ENCODE peak calls at places on chromosomes 6 and 20, in six cellular contexts. One of them, this sample, is unnamed.

GRCh38 chr6:21987501-21987957 is 309.3 kb downstream of the PRL start:
- DNase-seq in substantia nigra: peak
- DNase-seq in stimulated activated CD4-positive, alpha-beta T cell treated with anti-CD3 and anti-CD28 coated beads, Interleukin-15, amount 100 ng/mL, for 48 hours: no peak
- DNase-seq in Kasumi-1: peak
- DNase-seq in iris pigment epithelial cell: peak
- DNase-seq in CD8-positive, alpha-beta T cell: no peak
- DNase-seq in this sample: no peak

GRCh38 chr20:50323209-50323608 is 132.6 kb downstream of the CEBPB start:
- DNase-seq in CD8-positive, alpha-beta T cell: no peak
- DNase-seq in iris pigment epithelial cell: peak
- DNase-seq in substantia nigra: no peak
- DNase-seq in Kasumi-1: no peak
- DNase-seq in stimulated activated CD4-positive, alpha-beta T cell treated with anti-CD3 and anti-CD28 coated beads, Interleukin-15, amount 100 ng/mL, for 48 hours: no peak
- DNase-seq in this sample: no peak

GRCh38 chr6:1763411-1763810 is 153.7 kb downstream of the FOXC1 start:
- DNase-seq in iris pigment epithelial cell: peak
- DNase-seq in CD8-positive, alpha-beta T cell: no peak
- DNase-seq in Kasumi-1: peak
- DNase-seq in stimulated activated CD4-positive, alpha-beta T cell treated with anti-CD3 and anti-CD28 coated beads, Interleukin-15, amount 100 ng/mL, for 48 hours: no peak
- DNase-seq in substantia nigra: no peak
- DNase-seq in this sample: no peak

GRCh38 chr20:58870293-58871014 is 17.9 kb downstream of the GNAS start:
- DNase-seq in CD8-positive, alpha-beta T cell: peak
- DNase-seq in iris pigment epithelial cell: peak
- DNase-seq in substantia nigra: peak
- DNase-seq in stimulated activated CD4-positive, alpha-beta T cell treated with anti-CD3 and anti-CD28 coated beads, Interleukin-15, amount 100 ng/mL, for 48 hours: no peak
- DNase-seq in Kasumi-1: peak
- DNase-seq in this sample: peak

GRCh38 chr6:41208439-41209106 is 7.6 kb upstream of the TREML2 start:
- DNase-seq in iris pigment epithelial cell: no peak
- DNase-seq in Kasumi-1: no peak
- DNase-seq in CD8-positive, alpha-beta T cell: no peak
- DNase-seq in stimulated activated CD4-positive, alpha-beta T cell treated with anti-CD3 and anti-CD28 coated beads, Interleukin-15, amount 100 ng/mL, for 48 hours: no peak
- DNase-seq in substantia nigra: no peak
- DNase-seq in this sample: no peak

GRCh38 chr20:4602297-4602631 is 119.4 kb upstream of the PRND start:
- DNase-seq in Kasumi-1: no peak
- DNase-seq in substantia nigra: no peak
- DNase-seq in stimulated activated CD4-positive, alpha-beta T cell treated with anti-CD3 and anti-CD28 coated beads, Interleukin-15, amount 100 ng/mL, for 48 hours: no peak
- DNase-seq in CD8-positive, alpha-beta T cell: no peak
- DNase-seq in iris pigment epithelial cell: no peak
- DNase-seq in this sample: no peak

GRCh38 chr6:159372333-159372732 is 203.1 kb downstream of the FNDC1 start:
- DNase-seq in CD8-positive, alpha-beta T cell: no peak
- DNase-seq in iris pigment epithelial cell: no peak
- DNase-seq in stimulated activated CD4-positive, alpha-beta T cell treated with anti-CD3 and anti-CD28 coated beads, Interleukin-15, amount 100 ng/mL, for 48 hours: no peak
- DNase-seq in Kasumi-1: no peak
- DNase-seq in substantia nigra: no peak
- DNase-seq in this sample: no peak

GRCh38 chr6:107786709-107787588 is 37.2 kb downstream of the SCML4 start:
- DNase-seq in iris pigment epithelial cell: no peak
- DNase-seq in CD8-positive, alpha-beta T cell: peak
- DNase-seq in stimulated activated CD4-positive, alpha-beta T cell treated with anti-CD3 and anti-CD28 coated beads, Interleukin-15, amount 100 ng/mL, for 48 hours: no peak
- DNase-seq in Kasumi-1: no peak
- DNase-seq in substantia nigra: no peak
- DNase-seq in this sample: no peak

GRCh38 chr20:10632681-10633509 is 40.9 kb downstream of the JAG1 start:
- DNase-seq in substantia nigra: no peak
- DNase-seq in iris pigment epithelial cell: no peak
- DNase-seq in stimulated activated CD4-positive, alpha-beta T cell treated with anti-CD3 and anti-CD28 coated beads, Interleukin-15, amount 100 ng/mL, for 48 hours: no peak
- DNase-seq in Kasumi-1: no peak
- DNase-seq in CD8-positive, alpha-beta T cell: no peak
- DNase-seq in this sample: no peak

GRCh38 chr20:64136004-64136710 is 28.1 kb upstream of the MYT1 start:
- DNase-seq in substantia nigra: no peak
- DNase-seq in stimulated activated CD4-positive, alpha-beta T cell treated with anti-CD3 and anti-CD28 coated beads, Interleukin-15, amount 100 ng/mL, for 48 hours: no peak
- DNase-seq in Kasumi-1: no peak
- DNase-seq in iris pigment epithelial cell: no peak
- DNase-seq in CD8-positive, alpha-beta T cell: no peak
- DNase-seq in this sample: no peak

GRCh38 chr6:4909063-4909645 is 94.7 kb downstream of the RPP40 start:
- DNase-seq in Kasumi-1: no peak
- DNase-seq in iris pigment epithelial cell: no peak
- DNase-seq in stimulated activated CD4-positive, alpha-beta T cell treated with anti-CD3 and anti-CD28 coated beads, Interleukin-15, amount 100 ng/mL, for 48 hours: no peak
- DNase-seq in CD8-positive, alpha-beta T cell: no peak
- DNase-seq in substantia nigra: no peak
- DNase-seq in this sample: no peak

GRCh38 chr6:118554698-118555097 is 6.6 kb downstream of the PLN start:
- DNase-seq in stimulated activated CD4-positive, alpha-beta T cell treated with anti-CD3 and anti-CD28 coated beads, Interleukin-15, amount 100 ng/mL, for 48 hours: no peak
- DNase-seq in substantia nigra: no peak
- DNase-seq in CD8-positive, alpha-beta T cell: no peak
- DNase-seq in iris pigment epithelial cell: no peak
- DNase-seq in Kasumi-1: no peak
- DNase-seq in this sample: no peak

GRCh38 chr20:41534842-41535241 is 83.3 kb downstream of the CHD6 start:
- DNase-seq in Kasumi-1: no peak
- DNase-seq in substantia nigra: no peak
- DNase-seq in iris pigment epithelial cell: peak
- DNase-seq in stimulated activated CD4-positive, alpha-beta T cell treated with anti-CD3 and anti-CD28 coated beads, Interleukin-15, amount 100 ng/mL, for 48 hours: no peak
- DNase-seq in CD8-positive, alpha-beta T cell: no peak
- DNase-seq in this sample: no peak

GRCh38 chr6:47733879-47734558 is 35.6 kb downstream of the ADGRF4 start:
- DNase-seq in Kasumi-1: peak
- DNase-seq in iris pigment epithelial cell: peak
- DNase-seq in substantia nigra: no peak
- DNase-seq in CD8-positive, alpha-beta T cell: no peak
- DNase-seq in stimulated activated CD4-positive, alpha-beta T cell treated with anti-CD3 and anti-CD28 coated beads, Interleukin-15, amount 100 ng/mL, for 48 hours: no peak
- DNase-seq in this sample: no peak

GRCh38 chr6:92159046-92159445 is 1260.3 kb downstream of the EPHA7 start:
- DNase-seq in substantia nigra: no peak
- DNase-seq in stimulated activated CD4-positive, alpha-beta T cell treated with anti-CD3 and anti-CD28 coated beads, Interleukin-15, amount 100 ng/mL, for 48 hours: no peak
- DNase-seq in Kasumi-1: no peak
- DNase-seq in iris pigment epithelial cell: no peak
- DNase-seq in CD8-positive, alpha-beta T cell: no peak
- DNase-seq in this sample: no peak

GRCh38 chr6:161010418-161010817 is 18.8 kb downstream of the MAP3K4 start:
- DNase-seq in Kasumi-1: no peak
- DNase-seq in stimulated activated CD4-positive, alpha-beta T cell treated with anti-CD3 and anti-CD28 coated beads, Interleukin-15, amount 100 ng/mL, for 48 hours: no peak
- DNase-seq in iris pigment epithelial cell: peak
- DNase-seq in CD8-positive, alpha-beta T cell: no peak
- DNase-seq in substantia nigra: no peak
- DNase-seq in this sample: no peak

GRCh38 chr6:106411643-106412200 is 51.2 kb downstream of the CRYBG1 start:
- DNase-seq in Kasumi-1: no peak
- DNase-seq in iris pigment epithelial cell: no peak
- DNase-seq in substantia nigra: no peak
- DNase-seq in CD8-positive, alpha-beta T cell: no peak
- DNase-seq in stimulated activated CD4-positive, alpha-beta T cell treated with anti-CD3 and anti-CD28 coated beads, Interleukin-15, amount 100 ng/mL, for 48 hours: no peak
- DNase-seq in this sample: no peak

GRCh38 chr6:41334482-41335023 is 855 bp upstream of the NCR2 start:
- DNase-seq in iris pigment epithelial cell: peak
- DNase-seq in stimulated activated CD4-positive, alpha-beta T cell treated with anti-CD3 and anti-CD28 coated beads, Interleukin-15, amount 100 ng/mL, for 48 hours: no peak
- DNase-seq in substantia nigra: no peak
- DNase-seq in CD8-positive, alpha-beta T cell: no peak
- DNase-seq in Kasumi-1: peak
- DNase-seq in this sample: no peak

GRCh38 chr6:108597601-108598315 is 37.0 kb downstream of the FOXO3 start:
- DNase-seq in iris pigment epithelial cell: no peak
- DNase-seq in Kasumi-1: no peak
- DNase-seq in stimulated activated CD4-positive, alpha-beta T cell treated with anti-CD3 and anti-CD28 coated beads, Interleukin-15, amount 100 ng/mL, for 48 hours: no peak
- DNase-seq in CD8-positive, alpha-beta T cell: no peak
- DNase-seq in substantia nigra: no peak
- DNase-seq in this sample: no peak

GRCh38 chr20:29687438-29687837 is 1570.0 kb upstream of the DEFB115 start:
- DNase-seq in Kasumi-1: no peak
- DNase-seq in iris pigment epithelial cell: no peak
- DNase-seq in stimulated activated CD4-positive, alpha-beta T cell treated with anti-CD3 and anti-CD28 coated beads, Interleukin-15, amount 100 ng/mL, for 48 hours: no peak
- DNase-seq in substantia nigra: no peak
- DNase-seq in CD8-positive, alpha-beta T cell: no peak
- DNase-seq in this sample: no peak

GRCh38 chr6:143449731-143450452 is 603 bp downstream of the ADAT2 start:
- DNase-seq in CD8-positive, alpha-beta T cell: peak
- DNase-seq in substantia nigra: no peak
- DNase-seq in iris pigment epithelial cell: peak
- DNase-seq in stimulated activated CD4-positive, alpha-beta T cell treated with anti-CD3 and anti-CD28 coated beads, Interleukin-15, amount 100 ng/mL, for 48 hours: no peak
- DNase-seq in Kasumi-1: peak
- DNase-seq in this sample: peak

GRCh38 chr6:14086701-14087100 is 30.9 kb upstream of the CD83 start:
- DNase-seq in Kasumi-1: no peak
- DNase-seq in substantia nigra: no peak
- DNase-seq in CD8-positive, alpha-beta T cell: no peak
- DNase-seq in stimulated activated CD4-positive, alpha-beta T cell treated with anti-CD3 and anti-CD28 coated beads, Interleukin-15, amount 100 ng/mL, for 48 hours: no peak
- DNase-seq in iris pigment epithelial cell: no peak
- DNase-seq in this sample: no peak

GRCh38 chr6:30219244-30219643 is 6.0 kb upstream of the TRIM26 start:
- DNase-seq in CD8-positive, alpha-beta T cell: peak
- DNase-seq in Kasumi-1: peak
- DNase-seq in iris pigment epithelial cell: peak
- DNase-seq in substantia nigra: peak
- DNase-seq in stimulated activated CD4-positive, alpha-beta T cell treated with anti-CD3 and anti-CD28 coated beads, Interleukin-15, amount 100 ng/mL, for 48 hours: peak
- DNase-seq in this sample: peak

GRCh38 chr6:38640216-38640909 is 634 bp upstream of the BTBD9 start:
- DNase-seq in iris pigment epithelial cell: no peak
- DNase-seq in Kasumi-1: no peak
- DNase-seq in CD8-positive, alpha-beta T cell: no peak
- DNase-seq in substantia nigra: no peak
- DNase-seq in stimulated activated CD4-positive, alpha-beta T cell treated with anti-CD3 and anti-CD28 coated beads, Interleukin-15, amount 100 ng/mL, for 48 hours: peak
- DNase-seq in this sample: no peak

GRCh38 chr20:38084425-38084951 is 50.9 kb downstream of the RPRD1B start:
- DNase-seq in substantia nigra: no peak
- DNase-seq in iris pigment epithelial cell: peak
- DNase-seq in Kasumi-1: no peak
- DNase-seq in stimulated activated CD4-positive, alpha-beta T cell treated with anti-CD3 and anti-CD28 coated beads, Interleukin-15, amount 100 ng/mL, for 48 hours: no peak
- DNase-seq in CD8-positive, alpha-beta T cell: no peak
- DNase-seq in this sample: no peak

GRCh38 chr20:5153612-5154542 is 27.1 kb downstream of the CDS2 start:
- DNase-seq in substantia nigra: no peak
- DNase-seq in Kasumi-1: no peak
- DNase-seq in stimulated activated CD4-positive, alpha-beta T cell treated with anti-CD3 and anti-CD28 coated beads, Interleukin-15, amount 100 ng/mL, for 48 hours: no peak
- DNase-seq in CD8-positive, alpha-beta T cell: no peak
- DNase-seq in iris pigment epithelial cell: peak
- DNase-seq in this sample: no peak

GRCh38 chr6:107956586-107957164 is 1.3 kb downstream of the SEC63 start:
- DNase-seq in Kasumi-1: peak
- DNase-seq in iris pigment epithelial cell: peak
- DNase-seq in substantia nigra: no peak
- DNase-seq in CD8-positive, alpha-beta T cell: no peak
- DNase-seq in stimulated activated CD4-positive, alpha-beta T cell treated with anti-CD3 and anti-CD28 coated beads, Interleukin-15, amount 100 ng/mL, for 48 hours: no peak
- DNase-seq in this sample: no peak

GRCh38 chr6:135014353-135014832 is 40.2 kb downstream of the HBS1L start:
- DNase-seq in iris pigment epithelial cell: no peak
- DNase-seq in CD8-positive, alpha-beta T cell: no peak
- DNase-seq in substantia nigra: no peak
- DNase-seq in stimulated activated CD4-positive, alpha-beta T cell treated with anti-CD3 and anti-CD28 coated beads, Interleukin-15, amount 100 ng/mL, for 48 hours: no peak
- DNase-seq in Kasumi-1: no peak
- DNase-seq in this sample: no peak

GRCh38 chr6:135675862-135676261 is 175.6 kb upstream of the PDE7B start:
- DNase-seq in CD8-positive, alpha-beta T cell: peak
- DNase-seq in iris pigment epithelial cell: peak
- DNase-seq in substantia nigra: no peak
- DNase-seq in stimulated activated CD4-positive, alpha-beta T cell treated with anti-CD3 and anti-CD28 coated beads, Interleukin-15, amount 100 ng/mL, for 48 hours: no peak
- DNase-seq in Kasumi-1: peak
- DNase-seq in this sample: peak

GRCh38 chr6:152651986-152652385 is 14.8 kb upstream of the SYNE1 start:
- DNase-seq in Kasumi-1: no peak
- DNase-seq in CD8-positive, alpha-beta T cell: no peak
- DNase-seq in stimulated activated CD4-positive, alpha-beta T cell treated with anti-CD3 and anti-CD28 coated beads, Interleukin-15, amount 100 ng/mL, for 48 hours: no peak
- DNase-seq in substantia nigra: no peak
- DNase-seq in iris pigment epithelial cell: peak
- DNase-seq in this sample: no peak